ENCODE peak calls at places on chromosomes 7 and 10, in four cellular contexts. One of them, this sample, is unnamed.

GRCh38 chr10:58373446-58373834 is 11.8 kb upstream of the TFAM start:
- DNase-seq in endothelial cell of umbilical vein: no peak
- DNase-seq in H1: no peak
- DNase-seq in HepG2: no peak
- DNase-seq in this sample: no peak

GRCh38 chr10:133275683-133276092 is 980 bp downstream of the ADAM8 start:
- DNase-seq in endothelial cell of umbilical vein: no peak
- DNase-seq in H1: no peak
- DNase-seq in HepG2: no peak
- DNase-seq in this sample: no peak

GRCh38 chr10:110007701-110008517 is at the start of gene ADD3:
- DNase-seq in endothelial cell of umbilical vein: peak
- DNase-seq in H1: peak
- DNase-seq in HepG2: peak
- DNase-seq in this sample: peak

GRCh38 chr10:75432763-75433162 is 1.3 kb downstream of the LRMDA start:
- DNase-seq in endothelial cell of umbilical vein: no peak
- DNase-seq in H1: no peak
- DNase-seq in HepG2: peak
- DNase-seq in this sample: no peak

GRCh38 chr7:134440476-134440875 is 18.4 kb downstream of the AKR1B1 start:
- DNase-seq in endothelial cell of umbilical vein: no peak
- DNase-seq in H1: no peak
- DNase-seq in HepG2: no peak
- DNase-seq in this sample: no peak

GRCh38 chr10:112579578-112579977 is 132.6 kb downstream of the VTI1A start:
- DNase-seq in endothelial cell of umbilical vein: no peak
- DNase-seq in H1: no peak
- DNase-seq in HepG2: no peak
- DNase-seq in this sample: no peak

GRCh38 chr7:44059219-44060090 is 5.9 kb downstream of the PGAM2 start:
- DNase-seq in endothelial cell of umbilical vein: no peak
- DNase-seq in H1: no peak
- DNase-seq in HepG2: no peak
- DNase-seq in this sample: no peak

GRCh38 chr7:54964136-54964535 is 54.7 kb upstream of the EGFR start:
- DNase-seq in endothelial cell of umbilical vein: no peak
- DNase-seq in H1: no peak
- DNase-seq in HepG2: no peak
- DNase-seq in this sample: no peak

GRCh38 chr10:54137396-54137795 is 663.6 kb downstream of the PCDH15 start:
- DNase-seq in endothelial cell of umbilical vein: no peak
- DNase-seq in H1: no peak
- DNase-seq in HepG2: no peak
- DNase-seq in this sample: no peak

GRCh38 chr7:157660971-157661610 is 324.3 kb downstream of the DNAJB6 start:
- DNase-seq in endothelial cell of umbilical vein: no peak
- DNase-seq in H1: no peak
- DNase-seq in HepG2: no peak
- DNase-seq in this sample: no peak

GRCh38 chr10:122265896-122266295 is 5.2 kb upstream of the BTBD16 start:
- DNase-seq in endothelial cell of umbilical vein: no peak
- DNase-seq in H1: no peak
- DNase-seq in HepG2: no peak
- DNase-seq in this sample: no peak

GRCh38 chr7:155685070-155685790 is 40.8 kb downstream of the RBM33 start:
- DNase-seq in endothelial cell of umbilical vein: no peak
- DNase-seq in H1: no peak
- DNase-seq in HepG2: no peak
- DNase-seq in this sample: no peak

DNA sequence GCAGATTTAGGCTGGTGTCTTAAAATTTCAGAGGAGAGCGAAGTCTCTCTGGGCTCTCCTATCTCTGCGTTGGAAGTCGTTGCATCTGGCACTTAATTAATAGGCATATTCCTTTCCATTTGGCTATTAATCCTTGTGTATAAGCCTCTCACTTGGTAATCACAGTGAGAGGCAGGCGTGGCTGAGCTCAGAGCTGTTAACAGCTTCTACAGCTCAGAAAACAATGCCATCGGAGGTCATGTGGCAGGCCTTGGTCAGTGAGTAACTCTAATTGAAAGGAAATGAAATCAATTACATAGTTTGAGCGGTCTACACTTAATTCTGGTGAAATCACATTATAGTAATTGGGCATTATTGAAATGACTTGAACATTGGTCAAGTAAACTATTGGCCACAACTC is 135.1 kb downstream of the DPY19L1 start:
- DNase-seq in endothelial cell of umbilical vein: no peak
- DNase-seq in H1: no peak
- DNase-seq in HepG2: no peak
- DNase-seq in this sample: no peak
- H3K4me2 ChIP-seq in endothelial cell of umbilical vein: no peak
- H3K4me2 ChIP-seq in H1: no peak
- H3K4me2 ChIP-seq in HepG2: no peak
- H3K4me2 ChIP-seq in this sample: no peak

GRCh38 chr10:6838118-6838517 is 258.0 kb upstream of the PRKCQ start:
- DNase-seq in endothelial cell of umbilical vein: no peak
- DNase-seq in H1: no peak
- DNase-seq in HepG2: peak
- DNase-seq in this sample: peak
- TF ChIP-seq JUN in endothelial cell of umbilical vein: no peak
- TF ChIP-seq JUN in H1: no peak
- TF ChIP-seq JUN in HepG2: no peak
- TF ChIP-seq JUN in this sample: no peak

DNA sequence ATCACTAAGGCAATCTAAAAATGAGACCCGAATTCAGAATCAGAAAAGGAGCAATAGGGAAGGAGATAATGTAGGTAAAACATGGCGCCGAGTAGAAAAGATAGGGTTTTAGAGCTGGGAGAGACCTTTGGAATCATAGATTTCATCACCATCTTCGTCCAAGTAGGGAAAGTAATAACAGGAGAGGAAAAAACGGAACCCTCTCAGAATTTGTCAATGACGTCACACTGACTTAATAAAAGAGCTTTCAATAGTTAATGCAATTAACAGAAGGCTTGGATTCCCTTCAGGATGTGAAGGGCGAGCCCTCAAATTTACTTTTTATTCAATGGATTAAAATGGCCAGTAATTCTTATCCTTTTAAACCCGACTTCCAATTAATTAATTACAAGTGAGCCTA is 959 bp upstream of the UBN2 start:
- DNase-seq in endothelial cell of umbilical vein: no peak
- DNase-seq in H1: no peak
- DNase-seq in HepG2: peak
- DNase-seq in this sample: no peak
- H3K4me2 ChIP-seq in endothelial cell of umbilical vein: peak
- H3K4me2 ChIP-seq in H1: peak
- H3K4me2 ChIP-seq in HepG2: peak
- H3K4me2 ChIP-seq in this sample: peak

GRCh38 chr10:86361134-86362128 is 5.2 kb downstream of the GRID1 start:
- DNase-seq in endothelial cell of umbilical vein: no peak
- DNase-seq in H1: no peak
- DNase-seq in HepG2: no peak
- DNase-seq in this sample: no peak
- TF ChIP-seq JUN in endothelial cell of umbilical vein: no peak
- TF ChIP-seq JUN in H1: no peak
- TF ChIP-seq JUN in HepG2: no peak
- TF ChIP-seq JUN in this sample: no peak

GRCh38 chr10:93067443-93068365 is 6.0 kb upstream of the CYP26A1 start:
- DNase-seq in endothelial cell of umbilical vein: no peak
- DNase-seq in H1: no peak
- DNase-seq in HepG2: no peak
- DNase-seq in this sample: no peak
- H3K4me2 ChIP-seq in endothelial cell of umbilical vein: peak
- H3K4me2 ChIP-seq in H1: peak
- H3K4me2 ChIP-seq in HepG2: no peak
- H3K4me2 ChIP-seq in this sample: peak

GRCh38 chr10:43407148-43407575 is 1.8 kb downstream of the HNRNPF start:
- DNase-seq in endothelial cell of umbilical vein: peak
- DNase-seq in H1: no peak
- DNase-seq in HepG2: no peak
- DNase-seq in this sample: peak
- TF ChIP-seq JUN in endothelial cell of umbilical vein: no peak
- TF ChIP-seq JUN in H1: no peak
- TF ChIP-seq JUN in HepG2: no peak
- TF ChIP-seq JUN in this sample: no peak

GRCh38 chr7:103613655-103614642 is 167.9 kb upstream of the SLC26A5 start:
- DNase-seq in endothelial cell of umbilical vein: peak
- DNase-seq in H1: no peak
- DNase-seq in HepG2: peak
- DNase-seq in this sample: no peak
- H3K4me2 ChIP-seq in endothelial cell of umbilical vein: no peak
- H3K4me2 ChIP-seq in H1: no peak
- H3K4me2 ChIP-seq in HepG2: no peak
- H3K4me2 ChIP-seq in this sample: no peak

DNA sequence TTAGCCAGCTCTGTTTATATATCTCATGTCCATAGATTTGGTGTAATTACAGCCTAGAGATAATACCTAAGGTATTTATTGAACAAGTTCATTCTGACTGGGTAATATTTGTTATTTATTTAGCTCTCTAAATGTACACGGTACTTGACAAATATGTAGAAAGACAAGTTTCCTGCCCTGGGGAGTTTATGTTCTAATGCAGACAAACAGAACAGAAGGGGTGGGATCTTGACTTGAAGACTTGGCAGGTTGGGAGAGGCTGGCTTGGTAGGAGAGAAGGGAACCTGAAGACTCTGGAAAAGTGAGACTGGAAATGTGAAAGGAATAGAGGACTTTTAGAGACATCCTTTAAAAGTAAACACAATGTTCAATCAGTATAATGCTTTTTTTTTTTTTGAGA is 97.7 kb upstream of the CDK6 start:
- DNase-seq in endothelial cell of umbilical vein: no peak
- DNase-seq in H1: no peak
- DNase-seq in HepG2: no peak
- DNase-seq in this sample: no peak
- TF ChIP-seq JUN in endothelial cell of umbilical vein: no peak
- TF ChIP-seq JUN in H1: no peak
- TF ChIP-seq JUN in HepG2: no peak
- TF ChIP-seq JUN in this sample: no peak

GRCh38 chr7:135827391-135827790 is 78.8 kb upstream of the FAM180A start:
- DNase-seq in endothelial cell of umbilical vein: no peak
- DNase-seq in H1: no peak
- DNase-seq in HepG2: no peak
- DNase-seq in this sample: no peak

GRCh38 chr7:135822396-135822795 is 73.8 kb upstream of the FAM180A start:
- DNase-seq in endothelial cell of umbilical vein: no peak
- DNase-seq in H1: no peak
- DNase-seq in HepG2: no peak
- DNase-seq in this sample: no peak

GRCh38 chr7:135825406-135825805 is 76.8 kb upstream of the FAM180A start:
- DNase-seq in endothelial cell of umbilical vein: no peak
- DNase-seq in H1: no peak
- DNase-seq in HepG2: no peak
- DNase-seq in this sample: no peak
- H3K4me2 ChIP-seq in endothelial cell of umbilical vein: no peak
- H3K4me2 ChIP-seq in H1: no peak
- H3K4me2 ChIP-seq in HepG2: no peak
- H3K4me2 ChIP-seq in this sample: no peak

This sample was measured in A549.